ENCODE peak calls at places on chromosomes 13 and 19, in eight cellular contexts. F is COR-L47, K is EH, G is hippocampal formation, L is GF-D8, M is LHCN-M2, X is stromal cell of bone marrow, V is ureter. S is an unnamed sample.

GRCh38 chr19:53982056-53982455 is 9.4 kb upstream of the CACNG6 start:
- DNase-seq in F (no peak), K (no peak), G (no peak), L (no peak), M (no peak), X (no peak), V (no peak), S (no peak)

GRCh38 chr13:80132741-80133601 is 208.0 kb downstream of the SPRY2 start:
- DNase-seq in F (no peak), K (peak), G (peak), L (no peak), M (peak), X (peak), V (peak), S (no peak)

GRCh38 chr19:31066385-31066784 is 282.9 kb downstream of the TSHZ3 start:
- DNase-seq in F (no peak), K (peak), G (no peak), L (no peak), M (peak), X (peak), V (no peak), S (no peak)

GRCh38 chr13:71935166-71935840 is 68.3 kb upstream of the DACH1 start:
- DNase-seq in F (no peak), K (no peak), G (no peak), L (no peak), M (no peak), X (no peak), V (no peak), S (no peak)

GRCh38 chr19:10270616-10271394 is at the start of gene ICAM1:
- DNase-seq in F (peak), K (peak), G (no peak), L (peak), M (peak), X (peak), V (peak), S (peak)

GRCh38 chr13:107157272-107157671 is 589.3 kb upstream of the ARGLU1 start:
- DNase-seq in F (no peak), K (no peak), G (no peak), L (no peak), M (no peak), X (peak), V (no peak), S (no peak)

GRCh38 chr13:20401958-20402856 is 123.5 kb downstream of the CRYL1 start:
- DNase-seq in F (no peak), K (peak), G (no peak), L (peak), M (peak), X (no peak), V (no peak), S (no peak)

GRCh38 chr13:110331362-110331761 is 24.3 kb downstream of the COL4A2 start:
- DNase-seq in F (no peak), K (peak), G (no peak), L (no peak), M (peak), X (no peak), V (no peak), S (no peak)